ENCODE peak calls at places on chromosomes 11 and 22, in four cellular contexts. X is psoas muscle, R is bronchial epithelial cell, L is MM.1S. B is an unnamed sample. For H3K27me3, the result is how much of the 10 kb centered on the place peaks cover.

GRCh38 chr11:118838905-118839553 is 44.7 kb upstream of the CXCR5 start:
- DNase-seq in X (no peak), R (no peak), L (peak), B (peak)

GRCh38 chr22:40348025-40348658 is 1.8 kb downstream of the ADSL start:
- DNase-seq in X (peak), R (peak), L (peak), B (no peak)

GRCh38 chr11:125514336-125515101 is 18.5 kb upstream of the FEZ1 start:
- DNase-seq in X (no peak), R (peak), L (peak), B (peak)

GRCh38 chr22:35150163-35151107 is 84.5 kb downstream of the ISX start:
- DNase-seq in X (peak), R (peak), L (peak), B (peak)

GRCh38 chr22:33803371-33803770 is 116.9 kb downstream of the LARGE1 start:
- DNase-seq in X (no peak), R (peak), L (no peak), B (no peak)

GRCh38 chr11:128246364-128247234 is 340.8 kb downstream of the ETS1 start:
- DNase-seq in X (no peak), R (no peak), L (no peak), B (no peak)

GRCh38 chr11:14179126-14179820 is 179.7 kb downstream of the RRAS2 start:
- DNase-seq in X (no peak), R (no peak), L (no peak), B (no peak)

GRCh38 chr11:100824041-100824440 is 137.0 kb downstream of the ARHGAP42 start:
- DNase-seq in X (no peak), R (no peak), L (no peak), B (no peak)

GRCh38 chr11:11263238-11264030 is 89.6 kb downstream of the CSNK2A3 start:
- DNase-seq in X (peak), R (peak), L (no peak), B (no peak)

GRCh38 chr11:90911192-90911591 is 688.3 kb upstream of the CHORDC1 start:
- DNase-seq in X (no peak), R (no peak), L (no peak), B (no peak)

GRCh38 chr11:39365809-39366436 is 2093.5 kb downstream of the LRRC4C start:
- DNase-seq in X (no peak), R (peak), L (no peak), B (no peak)

GRCh38 chr11:58770627-58771457 is 39.1 kb upstream of the GLYAT start:
- DNase-seq in X (no peak), R (peak), L (no peak), B (no peak)

GRCh38 chr11:73344191-73344607 is 32.0 kb upstream of the RELT start:
- DNase-seq in X (no peak), R (no peak), L (no peak), B (no peak)

GRCh38 chr22:23836692-23837495 is 1.9 kb downstream of the DERL3 start:
- DNase-seq in X (peak), R (no peak), L (no peak), B (no peak)

GRCh38 chr11:21865541-21865940 is 327.3 kb upstream of the ANO5 start:
- DNase-seq in X (no peak), R (no peak), L (no peak), B (no peak)

GRCh38 chr11:67268684-67269268 is 2.5 kb downstream of the GRK2 start:
- DNase-seq in X (peak), R (no peak), L (no peak), B (no peak)

GRCh38 chr11:8241373-8242112 is 22.1 kb downstream of the LMO1 start:
- DNase-seq in X (no peak), R (no peak), L (no peak), B (no peak)

GRCh38 chr11:8242480-8243280 is 21.0 kb downstream of the LMO1 start:
- DNase-seq in X (no peak), R (no peak), L (no peak), B (no peak)

GRCh38 chr11:8242113-8242475 is 21.6 kb downstream of the LMO1 start:
- DNase-seq in X (no peak), R (no peak), L (no peak), B (no peak)

GRCh38 chr11:8239536-8240228 is 24.0 kb downstream of the LMO1 start:
- DNase-seq in X (no peak), R (no peak), L (no peak), B (no peak)

DNA sequence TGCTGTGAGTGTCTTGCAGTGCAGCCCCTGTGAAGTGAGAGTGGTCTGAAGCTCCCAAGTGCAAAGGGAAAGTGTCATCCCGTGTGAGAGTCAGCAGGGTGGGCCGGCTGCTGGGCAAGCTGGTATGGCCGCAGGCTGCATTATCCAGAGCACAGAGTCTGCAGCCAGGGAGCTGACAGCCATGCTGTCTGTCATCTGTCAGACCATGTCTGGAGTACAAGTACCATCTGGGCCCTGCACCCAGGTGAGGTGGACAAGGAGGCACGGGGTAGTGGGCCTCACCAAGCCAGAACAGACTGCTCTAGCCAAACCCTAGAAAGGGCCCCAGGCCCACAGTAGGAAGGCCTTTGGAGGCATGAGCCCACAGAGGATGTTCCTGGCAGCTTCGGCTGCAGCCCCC is 20.2 kb downstream of the LMO1 start:
- DNase-seq in X (no peak), R (no peak), L (no peak), B (no peak)
- H3K27me3 ChIP-seq in X (under half), R (under half), L (under half), B (under half)

GRCh38 chr11:114058871-114059277 is 637 bp upstream of the ZBTB16 start:
- DNase-seq in X (peak), R (no peak), L (no peak), B (no peak)
- H3K27me3 ChIP-seq in X (under half), R (under half), L (under half), B (under half)

DNA sequence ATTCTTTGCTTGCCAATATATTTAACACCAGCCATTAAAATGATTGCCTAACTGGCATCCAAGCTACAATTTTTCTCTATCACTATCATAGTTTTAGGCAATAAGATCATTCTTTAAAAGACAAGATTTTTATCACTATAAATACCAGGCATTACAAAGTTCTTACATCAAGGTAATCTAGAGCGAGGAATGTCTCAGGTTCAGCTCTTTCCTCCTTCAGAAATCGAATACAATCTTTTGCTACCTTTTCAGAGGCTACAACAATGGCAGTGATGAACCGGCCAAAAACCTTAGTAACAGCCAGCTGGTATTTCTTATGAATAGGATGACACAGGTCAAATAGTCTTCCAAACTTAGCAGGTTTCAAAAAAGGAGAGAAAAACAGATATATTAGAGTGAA is 23.9 kb downstream of the SMC1B start:
- DNase-seq in X (no peak), R (no peak), L (no peak), B (no peak)
- H3K27me3 ChIP-seq in X (under half), R (under half), L (under half), B (under half)

DNA sequence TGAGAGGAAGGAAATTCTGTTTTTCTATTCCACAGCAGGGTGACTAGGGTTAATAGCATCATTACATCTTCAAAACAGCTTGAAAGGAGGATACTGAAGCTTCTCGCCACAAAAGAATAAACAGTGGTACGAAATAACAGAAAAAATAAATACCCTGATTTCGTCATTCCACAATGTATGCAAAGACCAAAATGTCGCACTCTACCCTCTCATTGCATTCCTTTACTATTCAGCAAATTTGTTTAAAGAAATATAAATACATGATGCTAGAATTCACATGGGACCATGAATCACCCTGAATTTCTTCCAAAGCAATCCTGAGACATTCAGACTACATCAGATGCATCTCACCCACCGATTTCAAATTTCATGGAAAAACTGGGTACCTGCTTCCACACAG is 112.3 kb upstream of the TOP3B start:
- DNase-seq in X (no peak), R (no peak), L (no peak), B (no peak)
- H3K27me3 ChIP-seq in X (under half), R (under half), L (under half), B (under half)

GRCh38 chr11:5596611-5597201 is at the start of gene TRIM6:
- DNase-seq in X (peak), R (peak), L (no peak), B (peak)

GRCh38 chr11:5592615-5593014 is 3.8 kb upstream of the TRIM6 start:
- DNase-seq in X (no peak), R (no peak), L (no peak), B (no peak)

GRCh38 chr11:5591613-5592012 is 4.8 kb upstream of the TRIM6 start:
- DNase-seq in X (no peak), R (no peak), L (no peak), B (no peak)

GRCh38 chr11:5597953-5598352 is 1.5 kb downstream of the TRIM6 start:
- DNase-seq in X (no peak), R (no peak), L (no peak), B (no peak)

GRCh38 chr11:5593146-5593545 is 3.3 kb upstream of the TRIM6 start:
- DNase-seq in X (no peak), R (no peak), L (no peak), B (no peak)
- H3K27me3 ChIP-seq in X (under half), R (under half), L (under half), B (under half)

DNA sequence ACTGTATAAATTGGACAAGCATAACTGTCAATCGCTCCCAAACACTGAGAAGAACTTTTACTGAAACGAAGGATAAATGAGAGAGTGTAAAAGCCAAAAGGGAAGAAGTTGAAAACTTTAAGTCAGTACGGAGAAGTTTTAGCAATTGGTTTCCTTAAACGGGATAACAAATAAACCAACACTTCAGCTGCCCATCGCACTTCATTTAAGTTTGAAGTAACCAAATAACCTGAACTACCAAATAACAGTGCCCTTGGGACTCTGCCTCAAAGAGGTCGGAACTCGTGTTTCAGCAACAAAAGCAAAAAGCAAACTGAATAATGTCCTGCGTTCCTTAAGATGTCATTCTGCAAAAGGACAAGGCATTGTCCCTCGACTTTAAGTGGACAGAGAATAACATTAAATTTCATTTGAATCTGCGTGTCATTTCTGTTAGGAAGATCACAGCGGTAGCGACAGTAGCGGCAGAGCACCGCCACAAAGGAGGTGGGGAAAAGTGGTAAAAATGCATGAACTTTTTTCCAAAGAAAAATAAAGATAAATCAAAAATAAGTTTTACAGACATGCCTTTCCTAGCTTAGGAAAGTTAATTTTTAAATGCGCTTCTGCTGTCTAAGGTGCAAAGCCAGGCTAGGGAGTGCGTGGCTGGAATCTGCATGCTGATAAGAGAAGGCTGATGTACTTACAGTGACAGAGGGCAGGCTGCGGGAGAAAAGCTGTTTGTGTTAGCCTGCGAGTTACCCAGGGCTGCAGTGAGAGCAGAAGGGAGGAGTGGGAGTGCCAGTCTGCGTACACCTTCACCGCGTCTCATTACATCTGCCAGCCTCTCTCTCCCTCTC is 126.8 kb upstream of the C11orf58 start:
- DNase-seq in X (no peak), R (no peak), L (no peak), B (no peak)
- H3K27me3 ChIP-seq in X (under half), R (under half), L (under half), B (under half)

DNA sequence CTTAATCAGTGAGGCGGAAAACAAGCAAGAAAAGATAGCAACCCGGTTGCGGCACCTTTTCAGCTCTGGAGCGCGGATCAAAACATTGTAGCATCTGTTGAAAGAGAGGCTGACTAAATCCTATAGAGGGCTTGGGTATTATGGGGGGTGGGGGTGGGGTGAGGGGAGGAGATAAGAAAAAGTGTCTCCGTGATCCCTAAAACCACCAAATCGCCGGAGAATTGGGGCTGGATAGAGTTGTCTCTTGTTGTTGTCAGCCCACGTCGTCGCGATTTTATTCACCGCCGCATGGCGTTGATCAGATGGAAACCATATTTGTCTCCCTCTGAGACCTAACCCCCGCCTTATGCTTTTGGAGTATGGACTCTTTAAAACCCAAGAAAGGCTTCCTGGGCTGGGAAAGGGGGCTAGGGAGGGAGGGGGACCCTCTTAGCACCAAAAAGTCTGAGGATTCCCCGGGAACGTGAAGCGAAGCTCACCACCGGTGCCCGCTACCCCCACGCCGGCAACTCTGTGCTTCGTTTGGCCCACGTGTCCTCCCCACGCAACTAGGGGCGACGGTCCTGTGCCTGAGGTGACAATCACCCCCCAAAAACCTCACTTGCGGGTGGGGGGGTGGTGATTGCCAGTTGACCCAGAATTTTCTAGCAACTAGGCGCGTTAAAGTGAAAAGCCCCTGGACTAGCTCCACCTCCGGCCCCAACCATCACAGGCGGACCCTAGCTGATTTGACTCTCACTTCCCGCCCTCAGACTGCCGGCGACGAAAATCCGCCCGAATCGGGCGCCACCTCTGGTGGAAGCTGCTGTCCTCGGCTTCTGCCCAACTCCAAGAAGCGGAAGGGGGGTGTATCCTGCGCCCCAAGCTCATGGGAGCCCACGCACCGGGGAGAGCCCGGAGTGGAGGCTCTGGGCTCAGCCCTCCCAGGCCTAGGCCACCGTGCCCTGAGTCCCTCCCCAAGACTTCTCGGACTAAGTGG is 12.8 kb downstream of the PAX6 start:
- DNase-seq in X (peak), R (no peak), L (no peak), B (peak)
- H3K27me3 ChIP-seq in X (under half), R (half or more), L (under half), B (under half)

B was measured in GM06990.